ENCODE peak calls at places on chromosomes 13 and 19, in six cellular contexts. One of them, this sample, is unnamed.

GRCh38 chr13:108795841-108796240 is 166.4 kb downstream of the MYO16 start:
- DNase-seq in left ventricle myocardium inferior: no peak
- DNase-seq in GM20000: no peak
- DNase-seq in progenitor cell of endocrine pancreas: no peak
- DNase-seq in thoracic aorta: no peak
- DNase-seq in mesothelial cell of epicardium: no peak
- DNase-seq in this sample: no peak

GRCh38 chr19:30878456-30878855 is 470.8 kb downstream of the TSHZ3 start:
- DNase-seq in left ventricle myocardium inferior: no peak
- DNase-seq in GM20000: no peak
- DNase-seq in progenitor cell of endocrine pancreas: no peak
- DNase-seq in thoracic aorta: no peak
- DNase-seq in mesothelial cell of epicardium: peak
- DNase-seq in this sample: no peak

GRCh38 chr13:108609353-108609752 is 20.1 kb upstream of the MYO16 start:
- DNase-seq in left ventricle myocardium inferior: no peak
- DNase-seq in GM20000: no peak
- DNase-seq in progenitor cell of endocrine pancreas: no peak
- DNase-seq in thoracic aorta: no peak
- DNase-seq in mesothelial cell of epicardium: no peak
- DNase-seq in this sample: no peak

GRCh38 chr19:2235396-2236284 is 489 bp downstream of the PLEKHJ1 start:
- DNase-seq in left ventricle myocardium inferior: peak
- DNase-seq in GM20000: no peak
- DNase-seq in progenitor cell of endocrine pancreas: peak
- DNase-seq in thoracic aorta: no peak
- DNase-seq in mesothelial cell of epicardium: no peak
- DNase-seq in this sample: no peak

GRCh38 chr13:99501952-99502310 is 659 bp downstream of the TM9SF2 start:
- DNase-seq in left ventricle myocardium inferior: no peak
- DNase-seq in GM20000: no peak
- DNase-seq in progenitor cell of endocrine pancreas: no peak
- DNase-seq in thoracic aorta: no peak
- DNase-seq in mesothelial cell of epicardium: no peak
- DNase-seq in this sample: no peak

GRCh38 chr13:67369895-67370660 is 139.9 kb upstream of the PCDH9 start:
- DNase-seq in left ventricle myocardium inferior: no peak
- DNase-seq in GM20000: no peak
- DNase-seq in progenitor cell of endocrine pancreas: no peak
- DNase-seq in thoracic aorta: no peak
- DNase-seq in mesothelial cell of epicardium: no peak
- DNase-seq in this sample: no peak

GRCh38 chr13:24273926-24274325 is 35.5 kb upstream of the C1QTNF9 start:
- DNase-seq in left ventricle myocardium inferior: no peak
- DNase-seq in GM20000: no peak
- DNase-seq in progenitor cell of endocrine pancreas: no peak
- DNase-seq in thoracic aorta: no peak
- DNase-seq in mesothelial cell of epicardium: no peak
- DNase-seq in this sample: no peak

GRCh38 chr13:97165527-97166425 is 56.4 kb upstream of the MBNL2 start:
- DNase-seq in left ventricle myocardium inferior: no peak
- DNase-seq in GM20000: no peak
- DNase-seq in progenitor cell of endocrine pancreas: no peak
- DNase-seq in thoracic aorta: no peak
- DNase-seq in mesothelial cell of epicardium: no peak
- DNase-seq in this sample: no peak

GRCh38 chr19:1130801-1131717 is 27.3 kb downstream of the GPX4 start:
- DNase-seq in left ventricle myocardium inferior: no peak
- DNase-seq in GM20000: peak
- DNase-seq in progenitor cell of endocrine pancreas: no peak
- DNase-seq in thoracic aorta: no peak
- DNase-seq in mesothelial cell of epicardium: no peak
- DNase-seq in this sample: no peak

GRCh38 chr19:35671818-35672217 is 5.5 kb downstream of the UPK1A start:
- DNase-seq in left ventricle myocardium inferior: no peak
- DNase-seq in GM20000: no peak
- DNase-seq in progenitor cell of endocrine pancreas: no peak
- DNase-seq in thoracic aorta: no peak
- DNase-seq in mesothelial cell of epicardium: no peak
- DNase-seq in this sample: no peak

GRCh38 chr13:51583875-51584730 is at the start of gene WDFY2:
- DNase-seq in left ventricle myocardium inferior: peak
- DNase-seq in GM20000: peak
- DNase-seq in progenitor cell of endocrine pancreas: peak
- DNase-seq in thoracic aorta: peak
- DNase-seq in mesothelial cell of epicardium: peak
- DNase-seq in this sample: peak

GRCh38 chr13:21625366-21625765 is 21.4 kb upstream of the MICU2 start:
- DNase-seq in left ventricle myocardium inferior: no peak
- DNase-seq in GM20000: peak
- DNase-seq in progenitor cell of endocrine pancreas: no peak
- DNase-seq in thoracic aorta: no peak
- DNase-seq in mesothelial cell of epicardium: no peak
- DNase-seq in this sample: no peak

GRCh38 chr19:1855040-1855827 is 7.0 kb upstream of the REXO1 start:
- DNase-seq in left ventricle myocardium inferior: peak
- DNase-seq in GM20000: peak
- DNase-seq in progenitor cell of endocrine pancreas: no peak
- DNase-seq in thoracic aorta: no peak
- DNase-seq in mesothelial cell of epicardium: no peak
- DNase-seq in this sample: peak

DNA sequence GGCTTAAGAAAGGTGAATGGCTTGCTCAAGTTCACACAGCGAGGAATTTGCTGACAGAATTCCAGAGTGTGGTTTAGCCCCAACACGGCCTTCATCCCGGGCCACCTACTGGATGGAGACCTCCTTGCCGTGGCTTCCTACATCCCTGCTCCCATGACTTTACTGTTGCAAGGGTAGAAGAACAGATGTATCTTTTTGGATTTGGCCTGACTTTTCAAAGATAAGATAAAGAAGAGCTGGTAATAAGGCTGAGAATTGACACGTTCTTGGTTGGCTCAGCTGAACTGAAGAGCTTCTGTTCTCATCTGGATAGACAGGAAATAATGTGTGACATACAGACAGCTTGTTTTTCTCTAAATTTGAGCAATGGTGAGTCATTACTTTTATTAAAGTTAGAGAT is 113.1 kb downstream of the KLF5 start:
- DNase-seq in left ventricle myocardium inferior: no peak
- DNase-seq in GM20000: no peak
- DNase-seq in progenitor cell of endocrine pancreas: no peak
- DNase-seq in thoracic aorta: no peak
- DNase-seq in mesothelial cell of epicardium: no peak
- DNase-seq in this sample: no peak
- TF ChIP-seq CTCF in left ventricle myocardium inferior: no peak
- TF ChIP-seq CTCF in GM20000: no peak
- TF ChIP-seq CTCF in progenitor cell of endocrine pancreas: peak
- TF ChIP-seq CTCF in thoracic aorta: no peak
- TF ChIP-seq CTCF in mesothelial cell of epicardium: no peak
- TF ChIP-seq CTCF in this sample: no peak

GRCh38 chr19:8593931-8594330 is 16.6 kb downstream of the ADAMTS10 start:
- DNase-seq in left ventricle myocardium inferior: no peak
- DNase-seq in GM20000: no peak
- DNase-seq in progenitor cell of endocrine pancreas: no peak
- DNase-seq in thoracic aorta: no peak
- DNase-seq in mesothelial cell of epicardium: no peak
- DNase-seq in this sample: no peak
- TF ChIP-seq CTCF in left ventricle myocardium inferior: peak
- TF ChIP-seq CTCF in GM20000: no peak
- TF ChIP-seq CTCF in progenitor cell of endocrine pancreas: peak
- TF ChIP-seq CTCF in thoracic aorta: peak
- TF ChIP-seq CTCF in mesothelial cell of epicardium: peak
- TF ChIP-seq CTCF in this sample: no peak

GRCh38 chr19:52188822-52189744 is 769 bp upstream of the PPP2R1A start:
- DNase-seq in left ventricle myocardium inferior: peak
- DNase-seq in GM20000: no peak
- DNase-seq in progenitor cell of endocrine pancreas: peak
- DNase-seq in thoracic aorta: peak
- DNase-seq in mesothelial cell of epicardium: peak
- DNase-seq in this sample: peak
- TF ChIP-seq CTCF in left ventricle myocardium inferior: no peak
- TF ChIP-seq CTCF in GM20000: no peak
- TF ChIP-seq CTCF in progenitor cell of endocrine pancreas: peak
- TF ChIP-seq CTCF in thoracic aorta: peak
- TF ChIP-seq CTCF in mesothelial cell of epicardium: no peak
- TF ChIP-seq CTCF in this sample: no peak

DNA sequence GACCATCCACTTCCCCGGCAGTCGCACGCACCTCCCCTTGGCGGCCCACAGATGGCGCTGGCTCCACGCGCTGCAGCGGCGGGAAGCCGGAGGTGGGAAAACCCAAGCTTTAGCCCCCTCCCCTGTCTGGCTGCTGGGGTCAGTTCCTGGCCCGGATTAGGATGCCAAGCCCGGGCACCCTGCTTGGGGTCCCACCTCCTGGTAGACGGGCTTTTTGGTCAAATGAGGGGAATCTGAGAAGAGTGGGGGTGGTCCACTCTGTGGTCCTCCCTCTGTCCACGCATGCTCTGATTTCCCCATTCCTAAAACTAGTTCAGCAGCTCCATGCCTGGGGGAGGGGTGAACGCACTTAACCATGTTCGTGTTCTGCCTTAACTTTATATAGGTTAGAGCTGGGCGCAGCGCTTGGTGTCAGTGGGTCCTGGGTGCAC is 8.1 kb upstream of the ADGRE2 start:
- DNase-seq in left ventricle myocardium inferior: no peak
- DNase-seq in GM20000: peak
- DNase-seq in progenitor cell of endocrine pancreas: no peak
- DNase-seq in thoracic aorta: no peak
- DNase-seq in mesothelial cell of epicardium: no peak
- DNase-seq in this sample: no peak
- TF ChIP-seq CTCF in left ventricle myocardium inferior: peak
- TF ChIP-seq CTCF in GM20000: peak
- TF ChIP-seq CTCF in progenitor cell of endocrine pancreas: peak
- TF ChIP-seq CTCF in thoracic aorta: peak
- TF ChIP-seq CTCF in mesothelial cell of epicardium: no peak
- TF ChIP-seq CTCF in this sample: peak

DNA sequence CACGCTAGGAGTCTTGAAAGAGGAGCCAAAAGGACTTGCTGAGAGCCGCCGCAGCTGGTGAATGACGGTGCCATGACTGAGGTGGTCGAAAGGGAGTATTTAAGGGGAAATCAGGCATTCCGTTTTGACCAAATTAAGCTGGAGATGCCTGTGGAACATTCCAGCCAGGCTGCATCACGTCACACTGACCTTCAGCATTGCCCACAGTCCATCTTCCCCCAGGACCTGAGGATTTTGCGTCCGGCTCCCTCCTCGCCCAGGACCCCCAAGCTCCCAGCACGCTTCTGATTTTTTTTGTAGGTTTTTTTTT is 12.0 kb downstream of the CYTH2 start:
- DNase-seq in left ventricle myocardium inferior: no peak
- DNase-seq in GM20000: no peak
- DNase-seq in progenitor cell of endocrine pancreas: no peak
- DNase-seq in thoracic aorta: no peak
- DNase-seq in mesothelial cell of epicardium: no peak
- DNase-seq in this sample: no peak
- TF ChIP-seq CTCF in left ventricle myocardium inferior: no peak
- TF ChIP-seq CTCF in GM20000: no peak
- TF ChIP-seq CTCF in progenitor cell of endocrine pancreas: no peak
- TF ChIP-seq CTCF in thoracic aorta: no peak
- TF ChIP-seq CTCF in mesothelial cell of epicardium: no peak
- TF ChIP-seq CTCF in this sample: no peak

This sample was measured in D721Med.